ENCODE peak calls at places on chromosome 11, in four cellular contexts. Q, G, X and O are unnamed samples.

GRCh38 chr11:69358398-69359080 is 64.6 kb downstream of the MYEOV start:
- DNase-seq in G (no peak), Q (no peak), X (no peak), O (no peak)

GRCh38 chr11:12392672-12393071 is 15.3 kb downstream of the PARVA start:
- DNase-seq in G (no peak), Q (no peak), X (no peak), O (no peak)

GRCh38 chr11:68441466-68442230 is 18.9 kb upstream of the PPP6R3 start:
- DNase-seq in X (no peak), Q (no peak), G (peak), O (no peak)

GRCh38 chr11:86244063-86244521 is 461 bp upstream of the EED start:
- DNase-seq in X (no peak), G (peak), Q (no peak), O (peak)

GRCh38 chr11:95917188-95918036 is 6.5 kb downstream of the MTMR2 start:
- DNase-seq in Q (no peak), X (no peak), G (no peak), O (no peak)

GRCh38 chr11:10591741-10592140 is 23.3 kb upstream of the LYVE1 start:
- DNase-seq in Q (no peak), X (no peak), G (no peak), O (no peak)

GRCh38 chr11:117657801-117658200 is 139.2 kb downstream of the DSCAML1 start:
- DNase-seq in X (no peak), Q (no peak), G (no peak), O (no peak)

GRCh38 chr11:83157755-83158473 is 983 bp downstream of the PCF11 start:
- DNase-seq in Q (peak), X (peak), G (peak), O (peak)

GRCh38 chr11:1022411-1022810 is 14.1 kb downstream of the MUC6 start:
- DNase-seq in G (no peak), X (no peak), Q (no peak), O (no peak)

GRCh38 chr11:7383406-7383805 is 101.9 kb upstream of the OLFML1 start:
- DNase-seq in G (no peak), X (no peak), Q (no peak), O (no peak)

GRCh38 chr11:35907648-35908431 is 36.0 kb upstream of the LDLRAD3 start:
- DNase-seq in X (no peak), Q (no peak), G (peak), O (no peak)

GRCh38 chr11:12430912-12431311 is 53.5 kb downstream of the PARVA start:
- DNase-seq in G (peak), Q (no peak), X (no peak), O (no peak)

GRCh38 chr11:116990061-116990473 is 108.2 kb downstream of the SIK3 start:
- DNase-seq in X (no peak), G (no peak), Q (no peak), O (no peak)

GRCh38 chr11:16782226-16782919 is 43.9 kb downstream of the C11orf58 start:
- DNase-seq in X (no peak), G (no peak), Q (no peak), O (no peak)

GRCh38 chr11:41954034-41954433 is 494.6 kb upstream of the LRRC4C start:
- DNase-seq in Q (no peak), X (no peak), G (no peak), O (no peak)

GRCh38 chr11:132245558-132246385 is 875.4 kb downstream of the NTM start:
- DNase-seq in X (no peak), Q (no peak), G (no peak), O (no peak)

GRCh38 chr11:104852811-104853210 is 45.4 kb downstream of the CASP12 start:
- DNase-seq in G (peak), X (no peak), Q (no peak), O (no peak)

GRCh38 chr11:534592-535518 is 521 bp downstream of the HRAS start:
- DNase-seq in G (no peak), Q (no peak), X (no peak), O (no peak)

GRCh38 chr11:14611939-14612338 is 31.7 kb upstream of the PDE3B start:
- DNase-seq in G (no peak), Q (no peak), X (no peak), O (no peak)

GRCh38 chr11:111006207-111006606 is 239.3 kb upstream of the POU2AF2 start:
- DNase-seq in Q (no peak), X (no peak), G (no peak), O (no peak)

GRCh38 chr11:128544625-128545024 is 42.7 kb downstream of the ETS1 start:
- DNase-seq in Q (no peak), G (no peak), X (no peak), O (no peak)

GRCh38 chr11:64723117-64723906 is at the start of gene NRXN2:
- DNase-seq in Q (peak), X (peak), G (peak), O (peak)

GRCh38 chr11:77800445-77800844 is 20.1 kb downstream of the RSF1 start:
- DNase-seq in Q (no peak), G (no peak), X (no peak), O (no peak)